ENCODE peak calls at places on chromosomes 3 and 15, in four cellular contexts. One of them, this sample, is unnamed. For H3K9me3, the result is how much of the 10 kb centered on the place peaks cover.

GRCh38 chr3:188539631-188540194 is 385.8 kb downstream of the LPP start:
- DNase-seq in endodermal cell: no peak
- DNase-seq in CD4-positive, CD25-positive, alpha-beta regulatory T cell: no peak
- DNase-seq in Peyer's patch: no peak
- DNase-seq in this sample: no peak

GRCh38 chr3:149717391-149718056 is 34.8 kb downstream of the COMMD2 start:
- DNase-seq in endodermal cell: peak
- DNase-seq in CD4-positive, CD25-positive, alpha-beta regulatory T cell: peak
- DNase-seq in Peyer's patch: no peak
- DNase-seq in this sample: peak

GRCh38 chr3:78402720-78403119 is 1362.8 kb downstream of the ROBO2 start:
- DNase-seq in endodermal cell: no peak
- DNase-seq in CD4-positive, CD25-positive, alpha-beta regulatory T cell: no peak
- DNase-seq in Peyer's patch: no peak
- DNase-seq in this sample: no peak

GRCh38 chr3:13266005-13266404 is 154.1 kb downstream of the NUP210 start:
- DNase-seq in endodermal cell: no peak
- DNase-seq in CD4-positive, CD25-positive, alpha-beta regulatory T cell: no peak
- DNase-seq in Peyer's patch: no peak
- DNase-seq in this sample: no peak

GRCh38 chr3:48413086-48413485 is 16.8 kb downstream of the PLXNB1 start:
- DNase-seq in endodermal cell: no peak
- DNase-seq in CD4-positive, CD25-positive, alpha-beta regulatory T cell: no peak
- DNase-seq in Peyer's patch: peak
- DNase-seq in this sample: no peak

GRCh38 chr3:149599236-149599635 is 58.6 kb downstream of the WWTR1 start:
- DNase-seq in endodermal cell: no peak
- DNase-seq in CD4-positive, CD25-positive, alpha-beta regulatory T cell: no peak
- DNase-seq in Peyer's patch: no peak
- DNase-seq in this sample: no peak

GRCh38 chr3:111548756-111549155 is 6.8 kb downstream of the CD96 start:
- DNase-seq in endodermal cell: no peak
- DNase-seq in CD4-positive, CD25-positive, alpha-beta regulatory T cell: no peak
- DNase-seq in Peyer's patch: no peak
- DNase-seq in this sample: no peak

GRCh38 chr3:159951580-159951979 is 37.1 kb upstream of the IL12A start:
- DNase-seq in endodermal cell: no peak
- DNase-seq in CD4-positive, CD25-positive, alpha-beta regulatory T cell: no peak
- DNase-seq in Peyer's patch: no peak
- DNase-seq in this sample: no peak

GRCh38 chr15:89809093-89809786 is 5.4 kb downstream of the ANPEP start:
- DNase-seq in endodermal cell: peak
- DNase-seq in CD4-positive, CD25-positive, alpha-beta regulatory T cell: no peak
- DNase-seq in Peyer's patch: peak
- DNase-seq in this sample: no peak

GRCh38 chr3:142029052-142029642 is 120.2 kb downstream of the TFDP2 start:
- DNase-seq in endodermal cell: no peak
- DNase-seq in CD4-positive, CD25-positive, alpha-beta regulatory T cell: no peak
- DNase-seq in Peyer's patch: no peak
- DNase-seq in this sample: no peak
- H3K9me3 ChIP-seq in endodermal cell: under half
- H3K9me3 ChIP-seq in CD4-positive, CD25-positive, alpha-beta regulatory T cell: under half
- H3K9me3 ChIP-seq in Peyer's patch: under half
- H3K9me3 ChIP-seq in this sample: under half

GRCh38 chr3:154987846-154988245 is 92.3 kb upstream of the MME start:
- DNase-seq in endodermal cell: no peak
- DNase-seq in CD4-positive, CD25-positive, alpha-beta regulatory T cell: no peak
- DNase-seq in Peyer's patch: no peak
- DNase-seq in this sample: no peak

GRCh38 chr3:154992655-154993054 is 87.5 kb upstream of the MME start:
- DNase-seq in endodermal cell: no peak
- DNase-seq in CD4-positive, CD25-positive, alpha-beta regulatory T cell: no peak
- DNase-seq in Peyer's patch: no peak
- DNase-seq in this sample: no peak

GRCh38 chr3:154990543-154990942 is 89.6 kb upstream of the MME start:
- DNase-seq in endodermal cell: no peak
- DNase-seq in CD4-positive, CD25-positive, alpha-beta regulatory T cell: no peak
- DNase-seq in Peyer's patch: no peak
- DNase-seq in this sample: no peak
- H3K9me3 ChIP-seq in endodermal cell: under half
- H3K9me3 ChIP-seq in CD4-positive, CD25-positive, alpha-beta regulatory T cell: under half
- H3K9me3 ChIP-seq in Peyer's patch: under half
- H3K9me3 ChIP-seq in this sample: under half

DNA sequence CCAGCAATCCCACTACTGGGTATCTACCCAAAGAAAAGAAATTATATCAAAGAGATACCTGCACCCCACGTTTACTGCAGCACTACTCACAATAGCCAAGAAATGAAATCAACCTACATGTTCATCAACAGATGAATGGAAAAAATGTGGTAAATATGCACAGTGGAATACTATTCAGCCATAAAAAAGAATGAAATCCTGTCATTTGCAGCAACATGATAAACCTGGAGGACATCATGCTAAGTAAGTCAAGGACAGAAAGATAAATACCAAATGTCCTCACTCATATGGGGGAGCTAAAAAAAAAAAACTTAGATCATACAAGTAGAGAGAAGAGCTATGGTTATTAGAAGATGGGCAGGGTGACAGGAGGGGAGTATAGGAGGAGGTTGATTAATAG is 9.1 kb downstream of the ZBTB11 start:
- DNase-seq in endodermal cell: no peak
- DNase-seq in CD4-positive, CD25-positive, alpha-beta regulatory T cell: no peak
- DNase-seq in Peyer's patch: no peak
- DNase-seq in this sample: no peak
- H3K9me3 ChIP-seq in endodermal cell: under half
- H3K9me3 ChIP-seq in CD4-positive, CD25-positive, alpha-beta regulatory T cell: under half
- H3K9me3 ChIP-seq in Peyer's patch: under half
- H3K9me3 ChIP-seq in this sample: under half

GRCh38 chr15:25054943-25055342 is 100.2 kb downstream of the SNRPN start:
- DNase-seq in endodermal cell: no peak
- DNase-seq in CD4-positive, CD25-positive, alpha-beta regulatory T cell: no peak
- DNase-seq in Peyer's patch: peak
- DNase-seq in this sample: no peak
- H3K9me3 ChIP-seq in endodermal cell: half or more
- H3K9me3 ChIP-seq in CD4-positive, CD25-positive, alpha-beta regulatory T cell: half or more
- H3K9me3 ChIP-seq in Peyer's patch: under half
- H3K9me3 ChIP-seq in this sample: half or more

GRCh38 chr3:10723991-10724390 is 92.0 kb upstream of the SLC6A11 start:
- DNase-seq in endodermal cell: peak
- DNase-seq in CD4-positive, CD25-positive, alpha-beta regulatory T cell: no peak
- DNase-seq in Peyer's patch: no peak
- DNase-seq in this sample: no peak

GRCh38 chr3:10721101-10721500 is 94.9 kb upstream of the SLC6A11 start:
- DNase-seq in endodermal cell: no peak
- DNase-seq in CD4-positive, CD25-positive, alpha-beta regulatory T cell: no peak
- DNase-seq in Peyer's patch: no peak
- DNase-seq in this sample: no peak

GRCh38 chr3:10725067-10725466 is 91.0 kb upstream of the SLC6A11 start:
- DNase-seq in endodermal cell: peak
- DNase-seq in CD4-positive, CD25-positive, alpha-beta regulatory T cell: no peak
- DNase-seq in Peyer's patch: no peak
- DNase-seq in this sample: no peak

GRCh38 chr3:10725846-10726245 is 90.2 kb upstream of the SLC6A11 start:
- DNase-seq in endodermal cell: peak
- DNase-seq in CD4-positive, CD25-positive, alpha-beta regulatory T cell: no peak
- DNase-seq in Peyer's patch: no peak
- DNase-seq in this sample: no peak

GRCh38 chr3:10722921-10723320 is 93.1 kb upstream of the SLC6A11 start:
- DNase-seq in endodermal cell: no peak
- DNase-seq in CD4-positive, CD25-positive, alpha-beta regulatory T cell: no peak
- DNase-seq in Peyer's patch: no peak
- DNase-seq in this sample: no peak
- H3K9me3 ChIP-seq in endodermal cell: under half
- H3K9me3 ChIP-seq in CD4-positive, CD25-positive, alpha-beta regulatory T cell: under half
- H3K9me3 ChIP-seq in Peyer's patch: under half
- H3K9me3 ChIP-seq in this sample: under half

GRCh38 chr3:260911-261310 is 64.3 kb downstream of the CHL1 start:
- DNase-seq in endodermal cell: no peak
- DNase-seq in CD4-positive, CD25-positive, alpha-beta regulatory T cell: no peak
- DNase-seq in Peyer's patch: no peak
- DNase-seq in this sample: no peak

GRCh38 chr3:264394-265156 is 68.0 kb downstream of the CHL1 start:
- DNase-seq in endodermal cell: no peak
- DNase-seq in CD4-positive, CD25-positive, alpha-beta regulatory T cell: no peak
- DNase-seq in Peyer's patch: no peak
- DNase-seq in this sample: no peak
- H3K9me3 ChIP-seq in endodermal cell: half or more
- H3K9me3 ChIP-seq in CD4-positive, CD25-positive, alpha-beta regulatory T cell: under half
- H3K9me3 ChIP-seq in Peyer's patch: under half
- H3K9me3 ChIP-seq in this sample: under half

GRCh38 chr15:45606413-45606812 is 19.2 kb downstream of the BLOC1S6 start:
- DNase-seq in endodermal cell: no peak
- DNase-seq in CD4-positive, CD25-positive, alpha-beta regulatory T cell: no peak
- DNase-seq in Peyer's patch: no peak
- DNase-seq in this sample: no peak
- H3K9me3 ChIP-seq in endodermal cell: under half
- H3K9me3 ChIP-seq in CD4-positive, CD25-positive, alpha-beta regulatory T cell: under half
- H3K9me3 ChIP-seq in Peyer's patch: under half
- H3K9me3 ChIP-seq in this sample: under half